ENCODE peak calls at places on chromosomes 2 and 18, in six cellular contexts. R is neural progenitor cell, S is fibroblast of lung, Y is neuronal stem cell, H is PC-3, L is endodermal cell. I is an unnamed sample. For H3K36me3, the result is how much of the 10 kb centered on the place peaks cover.

GRCh38 chr2:127014630-127015029 is 92.3 kb downstream of the BIN1 start:
- DNase-seq in R (no peak), S (peak), Y (no peak), H (peak), L (no peak), I (peak)

GRCh38 chr2:237486819-237487448 is at the start of gene MLPH:
- DNase-seq in R (peak), S (peak), Y (peak), H (peak), L (peak), I (peak)

GRCh38 chr2:222690564-222691200 is 19.2 kb downstream of the MOGAT1 start:
- DNase-seq in R (peak), S (peak), Y (peak), H (peak), L (peak), I (peak)

GRCh38 chr2:107582487-107582886 is 244.2 kb upstream of the RGPD4 start:
- DNase-seq in R (no peak), S (no peak), Y (no peak), H (peak), L (no peak), I (no peak)

GRCh38 chr2:136246086-136246669 is 128.2 kb upstream of the CXCR4 start:
- DNase-seq in R (peak), S (peak), Y (no peak), H (no peak), L (peak), I (peak)

GRCh38 chr2:16189019-16189850 is 248.9 kb downstream of the MYCN start:
- DNase-seq in R (no peak), S (no peak), Y (no peak), H (no peak), L (no peak), I (no peak)

GRCh38 chr2:145599761-145600160 is 1079.8 kb upstream of the ZEB2 start:
- DNase-seq in R (no peak), S (peak), Y (no peak), H (no peak), L (no peak), I (peak)

GRCh38 chr18:12317664-12318333 is 9.8 kb downstream of the TUBB6 start:
- DNase-seq in R (no peak), S (peak), Y (no peak), H (no peak), L (peak), I (peak)

GRCh38 chr2:37653805-37654378 is 17.6 kb downstream of the CDC42EP3 start:
- DNase-seq in R (no peak), S (no peak), Y (no peak), H (no peak), L (no peak), I (no peak)

GRCh38 chr2:61597300-61598289 is 59.4 kb upstream of the XPO1 start:
- DNase-seq in R (peak), S (no peak), Y (no peak), H (no peak), L (no peak), I (no peak)

GRCh38 chr2:106197878-106198277 is 3.8 kb upstream of the UXS1 start:
- DNase-seq in R (no peak), S (peak), Y (no peak), H (peak), L (peak), I (peak)

GRCh38 chr18:67608909-67609308 is 92.4 kb upstream of the DSEL start:
- DNase-seq in R (no peak), S (peak), Y (no peak), H (peak), L (no peak), I (peak)

GRCh38 chr2:8300905-8301304 is 381.0 kb upstream of the ID2 start:
- DNase-seq in R (no peak), S (no peak), Y (no peak), H (no peak), L (peak), I (no peak)

GRCh38 chr18:76130845-76131244 is 364.2 kb downstream of the ZNF516 start:
- DNase-seq in R (no peak), S (no peak), Y (no peak), H (no peak), L (no peak), I (no peak)

GRCh38 chr18:78822171-78822570 is 157.4 kb upstream of the SALL3 start:
- DNase-seq in R (no peak), S (no peak), Y (no peak), H (no peak), L (peak), I (no peak)

GRCh38 chr2:134679740-134680139 is 39.1 kb downstream of the TMEM163 start:
- DNase-seq in R (no peak), S (no peak), Y (no peak), H (no peak), L (no peak), I (no peak)

GRCh38 chr2:234565842-234566619 is 69.2 kb upstream of the ARL4C start:
- DNase-seq in R (no peak), S (no peak), Y (no peak), H (no peak), L (no peak), I (no peak)

GRCh38 chr18:53458944-53459580 is 765.4 kb downstream of the MBD2 start:
- DNase-seq in R (peak), S (no peak), Y (peak), H (no peak), L (peak), I (peak)

GRCh38 chr2:38224821-38225450 is 149.0 kb upstream of the CYP1B1 start:
- DNase-seq in R (peak), S (no peak), Y (no peak), H (no peak), L (no peak), I (no peak)

GRCh38 chr2:150626934-150627336 is 139.5 kb upstream of the RND3 start:
- DNase-seq in R (peak), S (no peak), Y (no peak), H (no peak), L (no peak), I (no peak)

GRCh38 chr2:102084651-102085050 is 57.9 kb upstream of the IL1R1 start:
- DNase-seq in R (no peak), S (no peak), Y (no peak), H (peak), L (no peak), I (no peak)

GRCh38 chr2:24730481-24730880 is 62.7 kb downstream of the PTRHD1 start:
- DNase-seq in R (no peak), S (peak), Y (no peak), H (no peak), L (no peak), I (no peak)

GRCh38 chr18:1103567-1103966 is 198.9 kb downstream of the ADCYAP1 start:
- DNase-seq in R (no peak), S (no peak), Y (no peak), H (peak), L (no peak), I (no peak)

GRCh38 chr2:18885457-18885856 is 296.1 kb upstream of the NT5C1B start:
- DNase-seq in R (no peak), S (no peak), Y (no peak), H (no peak), L (no peak), I (no peak)

GRCh38 chr2:154125900-154126299 is 254.2 kb downstream of the GALNT13 start:
- DNase-seq in R (no peak), S (peak), Y (no peak), H (no peak), L (no peak), I (no peak)

DNA sequence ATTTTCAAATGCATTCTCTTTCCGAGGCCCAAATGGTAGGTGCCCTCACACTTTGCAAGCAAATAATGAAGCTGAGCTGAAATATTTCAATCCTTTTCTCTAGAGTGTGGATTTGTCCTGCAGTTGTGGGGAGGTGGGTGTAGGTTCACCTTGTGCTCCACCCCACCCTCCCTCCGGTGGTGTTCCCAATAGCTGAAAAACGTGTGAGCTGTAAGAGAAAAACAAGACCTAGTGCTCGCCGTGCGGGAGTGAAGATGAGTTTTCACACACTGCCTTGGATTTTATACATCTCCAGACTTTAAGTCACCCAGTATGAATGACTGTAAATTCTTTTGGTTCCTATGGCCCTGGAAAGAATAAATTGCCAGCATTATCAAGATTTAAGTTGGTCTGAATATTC is 2.0 kb upstream of the SOX11 start:
- DNase-seq in R (peak), S (peak), Y (no peak), H (no peak), L (peak), I (peak)
- H3K9ac ChIP-seq in R (peak), S (no peak), Y (no peak), H (no peak), L (peak), I (peak)

DNA sequence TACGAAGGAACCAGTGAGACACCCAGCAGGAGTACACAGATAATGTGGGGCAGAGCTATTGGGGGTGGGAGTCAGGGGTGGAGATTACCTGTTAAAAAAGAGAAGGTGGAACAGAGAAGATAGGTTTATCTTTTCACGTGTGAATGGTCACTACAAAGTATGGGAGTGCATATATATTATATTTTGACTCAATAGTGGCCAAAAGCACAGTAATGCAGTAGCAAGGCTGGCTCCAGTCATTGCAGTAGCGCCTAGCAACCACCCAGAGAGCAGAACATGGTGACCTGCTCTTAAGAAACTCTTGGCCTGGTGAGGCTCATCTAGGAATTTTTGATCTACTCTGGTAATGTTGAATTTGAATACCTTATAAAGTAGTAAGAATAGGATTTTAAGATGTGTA is 1.0 kb downstream of the IMPACT start:
- DNase-seq in R (peak), S (peak), Y (no peak), H (peak), L (peak), I (peak)
- H3K27ac ChIP-seq in R (no peak), S (no peak), Y (no peak), H (no peak), L (peak), I (no peak)

GRCh38 chr18:26104037-26104436 is 13.6 kb upstream of the SS18 start:
- DNase-seq in R (no peak), S (no peak), Y (no peak), H (no peak), L (no peak), I (no peak)
- H3K36me3 ChIP-seq in R (under half), S (under half), Y (under half), H (under half), L (under half), I (under half)

DNA sequence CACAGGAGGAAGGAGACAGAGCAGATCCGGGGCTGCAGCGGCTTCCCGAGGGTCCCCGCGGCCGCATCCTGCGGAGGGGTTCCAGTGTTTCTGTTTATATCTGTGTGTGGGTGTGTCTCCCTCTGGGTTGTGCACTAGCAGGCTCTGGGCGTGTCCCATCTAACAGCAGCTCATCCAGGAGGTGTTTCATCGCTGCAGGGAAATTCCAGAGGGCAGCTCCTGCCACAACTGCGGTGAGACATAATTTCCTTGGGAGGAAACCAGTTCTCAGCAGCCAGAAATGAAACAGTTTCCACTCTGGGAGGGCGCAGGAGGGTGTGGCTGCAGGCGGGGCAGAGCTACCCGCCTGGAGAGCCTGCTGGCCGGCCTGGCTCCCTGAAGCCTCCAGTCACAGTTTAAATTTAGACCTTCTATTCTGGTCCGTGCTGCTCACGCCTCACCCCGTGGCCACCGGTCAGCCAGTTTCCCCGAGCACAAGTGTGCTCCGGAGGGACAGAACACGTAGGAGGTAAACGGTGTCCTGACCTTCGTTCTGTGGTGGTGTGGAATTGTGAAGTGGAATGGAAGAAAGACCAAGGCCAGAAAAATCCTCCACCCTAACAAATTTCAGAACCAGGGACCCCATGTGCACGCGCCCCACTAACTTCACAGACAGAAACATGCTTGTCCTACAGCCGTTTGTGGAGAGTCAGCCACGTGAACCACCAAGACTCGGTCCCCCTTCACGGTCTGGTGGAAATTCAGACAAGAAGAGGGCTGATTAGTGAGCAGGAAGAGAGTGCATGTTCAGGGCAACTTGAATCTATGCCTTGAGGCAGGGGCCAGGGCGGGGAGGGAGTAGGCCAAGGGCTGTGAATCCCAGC is 50.2 kb downstream of the TEX44 start:
- DNase-seq in R (no peak), S (peak), Y (no peak), H (peak), L (no peak), I (peak)
- H3K9ac ChIP-seq in R (no peak), S (peak), Y (no peak), H (peak), L (no peak), I (peak)

GRCh38 chr2:64607381-64607780 is 46.3 kb downstream of the SERTAD2 start:
- DNase-seq in R (no peak), S (no peak), Y (no peak), H (no peak), L (no peak), I (no peak)

GRCh38 chr2:64605991-64606494 is 47.7 kb downstream of the SERTAD2 start:
- DNase-seq in R (no peak), S (no peak), Y (no peak), H (no peak), L (no peak), I (no peak)

GRCh38 chr2:64604155-64604554 is 49.6 kb downstream of the SERTAD2 start:
- DNase-seq in R (no peak), S (no peak), Y (no peak), H (no peak), L (no peak), I (no peak)

GRCh38 chr2:64606495-64607363 is 47.0 kb downstream of the SERTAD2 start:
- DNase-seq in R (peak), S (peak), Y (no peak), H (peak), L (peak), I (no peak)

GRCh38 chr2:64604929-64605550 is 48.7 kb downstream of the SERTAD2 start:
- DNase-seq in R (no peak), S (peak), Y (no peak), H (no peak), L (peak), I (peak)
- H3K27ac ChIP-seq in R (no peak), S (no peak), Y (no peak), H (no peak), L (no peak), I (no peak)

I was measured in astrocyte.